ENCODE peak calls at places on chromosomes 5 and 9, in eight cellular contexts. One of them, this sample, is unnamed.

GRCh38 chr9:96491079-96491879 is 41.3 kb downstream of the HABP4 start:
- DNase-seq in HT1080: no peak
- DNase-seq in iPS-NIHi11: no peak
- DNase-seq in dermis blood vessel endothelial cell: no peak
- DNase-seq in hepatic stellate cell: no peak
- DNase-seq in CD8-positive, alpha-beta memory T cell: peak
- DNase-seq in stimulated activated CD8-positive, alpha-beta memory T cell treated with anti-CD3 and anti-CD28 coated beads, Interleukin-7, amount 100 ng/mL, for 1 hour: no peak
- DNase-seq in KG1: no peak
- DNase-seq in this sample: peak

GRCh38 chr5:41856644-41857491 is 13.4 kb downstream of the OXCT1 start:
- DNase-seq in HT1080: peak
- DNase-seq in iPS-NIHi11: peak
- DNase-seq in dermis blood vessel endothelial cell: peak
- DNase-seq in hepatic stellate cell: peak
- DNase-seq in CD8-positive, alpha-beta memory T cell: peak
- DNase-seq in stimulated activated CD8-positive, alpha-beta memory T cell treated with anti-CD3 and anti-CD28 coated beads, Interleukin-7, amount 100 ng/mL, for 1 hour: peak
- DNase-seq in KG1: peak
- DNase-seq in this sample: peak

GRCh38 chr9:78054180-78054579 is 22.6 kb upstream of the GNAQ start:
- DNase-seq in HT1080: no peak
- DNase-seq in iPS-NIHi11: no peak
- DNase-seq in dermis blood vessel endothelial cell: no peak
- DNase-seq in hepatic stellate cell: no peak
- DNase-seq in CD8-positive, alpha-beta memory T cell: peak
- DNase-seq in stimulated activated CD8-positive, alpha-beta memory T cell treated with anti-CD3 and anti-CD28 coated beads, Interleukin-7, amount 100 ng/mL, for 1 hour: no peak
- DNase-seq in KG1: no peak
- DNase-seq in this sample: peak

GRCh38 chr5:76216748-76217147 is 133.6 kb downstream of the SV2C start:
- DNase-seq in HT1080: no peak
- DNase-seq in iPS-NIHi11: no peak
- DNase-seq in dermis blood vessel endothelial cell: no peak
- DNase-seq in hepatic stellate cell: no peak
- DNase-seq in CD8-positive, alpha-beta memory T cell: no peak
- DNase-seq in stimulated activated CD8-positive, alpha-beta memory T cell treated with anti-CD3 and anti-CD28 coated beads, Interleukin-7, amount 100 ng/mL, for 1 hour: no peak
- DNase-seq in KG1: no peak
- DNase-seq in this sample: no peak

GRCh38 chr9:99112750-99113417 is 8.0 kb downstream of the TGFBR1 start:
- DNase-seq in HT1080: no peak
- DNase-seq in iPS-NIHi11: no peak
- DNase-seq in dermis blood vessel endothelial cell: no peak
- DNase-seq in hepatic stellate cell: no peak
- DNase-seq in CD8-positive, alpha-beta memory T cell: peak
- DNase-seq in stimulated activated CD8-positive, alpha-beta memory T cell treated with anti-CD3 and anti-CD28 coated beads, Interleukin-7, amount 100 ng/mL, for 1 hour: no peak
- DNase-seq in KG1: no peak
- DNase-seq in this sample: peak

GRCh38 chr9:88197016-88197415 is 58.7 kb upstream of the SPATA31C2 start:
- DNase-seq in HT1080: no peak
- DNase-seq in iPS-NIHi11: no peak
- DNase-seq in dermis blood vessel endothelial cell: no peak
- DNase-seq in hepatic stellate cell: peak
- DNase-seq in CD8-positive, alpha-beta memory T cell: no peak
- DNase-seq in stimulated activated CD8-positive, alpha-beta memory T cell treated with anti-CD3 and anti-CD28 coated beads, Interleukin-7, amount 100 ng/mL, for 1 hour: no peak
- DNase-seq in KG1: peak
- DNase-seq in this sample: no peak

GRCh38 chr5:147966326-147966725 is 60.0 kb upstream of the C5orf46 start:
- DNase-seq in HT1080: no peak
- DNase-seq in iPS-NIHi11: no peak
- DNase-seq in dermis blood vessel endothelial cell: no peak
- DNase-seq in hepatic stellate cell: no peak
- DNase-seq in CD8-positive, alpha-beta memory T cell: no peak
- DNase-seq in stimulated activated CD8-positive, alpha-beta memory T cell treated with anti-CD3 and anti-CD28 coated beads, Interleukin-7, amount 100 ng/mL, for 1 hour: no peak
- DNase-seq in KG1: no peak
- DNase-seq in this sample: no peak

GRCh38 chr9:13443380-13444271 is 164.1 kb upstream of the MPDZ start:
- DNase-seq in HT1080: no peak
- DNase-seq in iPS-NIHi11: no peak
- DNase-seq in dermis blood vessel endothelial cell: peak
- DNase-seq in hepatic stellate cell: no peak
- DNase-seq in CD8-positive, alpha-beta memory T cell: no peak
- DNase-seq in stimulated activated CD8-positive, alpha-beta memory T cell treated with anti-CD3 and anti-CD28 coated beads, Interleukin-7, amount 100 ng/mL, for 1 hour: no peak
- DNase-seq in KG1: no peak
- DNase-seq in this sample: no peak

GRCh38 chr5:150626853-150627276 is 13.6 kb upstream of the SYNPO start:
- DNase-seq in HT1080: no peak
- DNase-seq in iPS-NIHi11: peak
- DNase-seq in dermis blood vessel endothelial cell: peak
- DNase-seq in hepatic stellate cell: no peak
- DNase-seq in CD8-positive, alpha-beta memory T cell: no peak
- DNase-seq in stimulated activated CD8-positive, alpha-beta memory T cell treated with anti-CD3 and anti-CD28 coated beads, Interleukin-7, amount 100 ng/mL, for 1 hour: no peak
- DNase-seq in KG1: no peak
- DNase-seq in this sample: no peak

GRCh38 chr5:35890021-35890740 is 33.5 kb downstream of the IL7R start:
- DNase-seq in HT1080: no peak
- DNase-seq in iPS-NIHi11: no peak
- DNase-seq in dermis blood vessel endothelial cell: no peak
- DNase-seq in hepatic stellate cell: no peak
- DNase-seq in CD8-positive, alpha-beta memory T cell: no peak
- DNase-seq in stimulated activated CD8-positive, alpha-beta memory T cell treated with anti-CD3 and anti-CD28 coated beads, Interleukin-7, amount 100 ng/mL, for 1 hour: no peak
- DNase-seq in KG1: no peak
- DNase-seq in this sample: no peak

GRCh38 chr5:82246960-82247574 is 31.1 kb downstream of the RPS23 start:
- DNase-seq in HT1080: no peak
- DNase-seq in iPS-NIHi11: no peak
- DNase-seq in dermis blood vessel endothelial cell: no peak
- DNase-seq in hepatic stellate cell: no peak
- DNase-seq in CD8-positive, alpha-beta memory T cell: no peak
- DNase-seq in stimulated activated CD8-positive, alpha-beta memory T cell treated with anti-CD3 and anti-CD28 coated beads, Interleukin-7, amount 100 ng/mL, for 1 hour: no peak
- DNase-seq in KG1: no peak
- DNase-seq in this sample: no peak

GRCh38 chr5:169637085-169637855 is at the start of gene DOCK2:
- DNase-seq in HT1080: no peak
- DNase-seq in iPS-NIHi11: peak
- DNase-seq in dermis blood vessel endothelial cell: no peak
- DNase-seq in hepatic stellate cell: no peak
- DNase-seq in CD8-positive, alpha-beta memory T cell: peak
- DNase-seq in stimulated activated CD8-positive, alpha-beta memory T cell treated with anti-CD3 and anti-CD28 coated beads, Interleukin-7, amount 100 ng/mL, for 1 hour: peak
- DNase-seq in KG1: peak
- DNase-seq in this sample: peak

GRCh38 chr9:89664896-89665329 is 60.1 kb downstream of the GADD45G start:
- DNase-seq in HT1080: no peak
- DNase-seq in iPS-NIHi11: peak
- DNase-seq in dermis blood vessel endothelial cell: no peak
- DNase-seq in hepatic stellate cell: no peak
- DNase-seq in CD8-positive, alpha-beta memory T cell: no peak
- DNase-seq in stimulated activated CD8-positive, alpha-beta memory T cell treated with anti-CD3 and anti-CD28 coated beads, Interleukin-7, amount 100 ng/mL, for 1 hour: no peak
- DNase-seq in KG1: no peak
- DNase-seq in this sample: no peak

GRCh38 chr5:600551-601541 is 11.3 kb upstream of the CEP72 start:
- DNase-seq in HT1080: no peak
- DNase-seq in iPS-NIHi11: no peak
- DNase-seq in dermis blood vessel endothelial cell: no peak
- DNase-seq in hepatic stellate cell: no peak
- DNase-seq in CD8-positive, alpha-beta memory T cell: no peak
- DNase-seq in stimulated activated CD8-positive, alpha-beta memory T cell treated with anti-CD3 and anti-CD28 coated beads, Interleukin-7, amount 100 ng/mL, for 1 hour: no peak
- DNase-seq in KG1: no peak
- DNase-seq in this sample: no peak

GRCh38 chr5:58259685-58260152 is 200.2 kb downstream of the PLK2 start:
- DNase-seq in HT1080: peak
- DNase-seq in iPS-NIHi11: peak
- DNase-seq in dermis blood vessel endothelial cell: peak
- DNase-seq in hepatic stellate cell: peak
- DNase-seq in CD8-positive, alpha-beta memory T cell: no peak
- DNase-seq in stimulated activated CD8-positive, alpha-beta memory T cell treated with anti-CD3 and anti-CD28 coated beads, Interleukin-7, amount 100 ng/mL, for 1 hour: no peak
- DNase-seq in KG1: no peak
- DNase-seq in this sample: no peak

GRCh38 chr5:135832263-135832555 is 2.3 kb upstream of the SLC25A48 start:
- DNase-seq in HT1080: no peak
- DNase-seq in iPS-NIHi11: no peak
- DNase-seq in dermis blood vessel endothelial cell: no peak
- DNase-seq in hepatic stellate cell: no peak
- DNase-seq in CD8-positive, alpha-beta memory T cell: no peak
- DNase-seq in stimulated activated CD8-positive, alpha-beta memory T cell treated with anti-CD3 and anti-CD28 coated beads, Interleukin-7, amount 100 ng/mL, for 1 hour: no peak
- DNase-seq in KG1: no peak
- DNase-seq in this sample: no peak

GRCh38 chr5:32390819-32391591 is 53.5 kb downstream of the ZFR start:
- DNase-seq in HT1080: peak
- DNase-seq in iPS-NIHi11: no peak
- DNase-seq in dermis blood vessel endothelial cell: peak
- DNase-seq in hepatic stellate cell: peak
- DNase-seq in CD8-positive, alpha-beta memory T cell: no peak
- DNase-seq in stimulated activated CD8-positive, alpha-beta memory T cell treated with anti-CD3 and anti-CD28 coated beads, Interleukin-7, amount 100 ng/mL, for 1 hour: no peak
- DNase-seq in KG1: no peak
- DNase-seq in this sample: no peak

GRCh38 chr5:145774442-145774841 is 60.7 kb downstream of the PRELID2 start:
- DNase-seq in HT1080: no peak
- DNase-seq in iPS-NIHi11: peak
- DNase-seq in dermis blood vessel endothelial cell: no peak
- DNase-seq in hepatic stellate cell: no peak
- DNase-seq in CD8-positive, alpha-beta memory T cell: no peak
- DNase-seq in stimulated activated CD8-positive, alpha-beta memory T cell treated with anti-CD3 and anti-CD28 coated beads, Interleukin-7, amount 100 ng/mL, for 1 hour: no peak
- DNase-seq in KG1: no peak
- DNase-seq in this sample: no peak

GRCh38 chr9:110189001-110189400 is 19.0 kb downstream of the C9orf152 start:
- DNase-seq in HT1080: no peak
- DNase-seq in iPS-NIHi11: no peak
- DNase-seq in dermis blood vessel endothelial cell: no peak
- DNase-seq in hepatic stellate cell: no peak
- DNase-seq in CD8-positive, alpha-beta memory T cell: no peak
- DNase-seq in stimulated activated CD8-positive, alpha-beta memory T cell treated with anti-CD3 and anti-CD28 coated beads, Interleukin-7, amount 100 ng/mL, for 1 hour: no peak
- DNase-seq in KG1: no peak
- DNase-seq in this sample: no peak

GRCh38 chr9:4246969-4247368 is 52.9 kb downstream of the GLIS3 start:
- DNase-seq in HT1080: no peak
- DNase-seq in iPS-NIHi11: no peak
- DNase-seq in dermis blood vessel endothelial cell: no peak
- DNase-seq in hepatic stellate cell: no peak
- DNase-seq in CD8-positive, alpha-beta memory T cell: no peak
- DNase-seq in stimulated activated CD8-positive, alpha-beta memory T cell treated with anti-CD3 and anti-CD28 coated beads, Interleukin-7, amount 100 ng/mL, for 1 hour: no peak
- DNase-seq in KG1: no peak
- DNase-seq in this sample: no peak

This sample was measured in CD4-positive, alpha-beta memory T cell.